ENCODE peak calls at places on chromosomes 11 and 22, in ten cellular contexts. One of them, this sample, is unnamed.

GRCh38 chr22:49359061-49359460 is 468.6 kb downstream of the BRD1 start:
- DNase-seq in endothelial cell: no peak
- DNase-seq in activated effector memory CD4-positive, alpha-beta T cell treated with anti-CD3 and anti-CD28 coated beads, Interleukin-2, amount 50 U/mL, for 16 hours: peak; percentile 8
- DNase-seq in GM23338: no peak
- DNase-seq in KG1: no peak
- DNase-seq in AG08396: no peak
- DNase-seq in stimulated activated naive CD8-positive, alpha-beta T cell treated with anti-CD3 and anti-CD28 coated beads, Interleukin-15, Interleukin-2, amounts not matched to agents 100 U/mL and 50 U/mL, for 24 hours: no peak
- DNase-seq in NCI-H2081: no peak
- DNase-seq in HS-5: no peak
- DNase-seq in HCEC 1CT: no peak
- DNase-seq in this sample: no peak

GRCh38 chr11:130829801-130830562 is 86.3 kb downstream of the SNX19 start:
- DNase-seq in stimulated activated naive CD8-positive, alpha-beta T cell treated with anti-CD3 and anti-CD28 coated beads, Interleukin-15, Interleukin-2, amounts not matched to agents 100 U/mL and 50 U/mL, for 24 hours: no peak
- DNase-seq in HCEC 1CT: no peak
- DNase-seq in HS-5: no peak
- DNase-seq in AG08396: no peak
- DNase-seq in activated effector memory CD4-positive, alpha-beta T cell treated with anti-CD3 and anti-CD28 coated beads, Interleukin-2, amount 50 U/mL, for 16 hours: no peak
- DNase-seq in GM23338: no peak
- DNase-seq in KG1: no peak
- DNase-seq in endothelial cell: no peak
- DNase-seq in NCI-H2081: no peak
- DNase-seq in this sample: no peak

GRCh38 chr11:57735655-57736298 is 5.5 kb upstream of the SELENOH start:
- DNase-seq in HS-5: no peak
- DNase-seq in activated effector memory CD4-positive, alpha-beta T cell treated with anti-CD3 and anti-CD28 coated beads, Interleukin-2, amount 50 U/mL, for 16 hours: no peak
- DNase-seq in GM23338: peak; percentile 21
- DNase-seq in endothelial cell: no peak
- DNase-seq in KG1: no peak
- DNase-seq in NCI-H2081: no peak
- DNase-seq in AG08396: no peak
- DNase-seq in stimulated activated naive CD8-positive, alpha-beta T cell treated with anti-CD3 and anti-CD28 coated beads, Interleukin-15, Interleukin-2, amounts not matched to agents 100 U/mL and 50 U/mL, for 24 hours: no peak
- DNase-seq in HCEC 1CT: no peak
- DNase-seq in this sample: no peak

GRCh38 chr11:84655729-84656128 is 971.4 kb downstream of the DLG2 start:
- DNase-seq in KG1: no peak
- DNase-seq in AG08396: no peak
- DNase-seq in GM23338: peak; percentile 32
- DNase-seq in NCI-H2081: no peak
- DNase-seq in stimulated activated naive CD8-positive, alpha-beta T cell treated with anti-CD3 and anti-CD28 coated beads, Interleukin-15, Interleukin-2, amounts not matched to agents 100 U/mL and 50 U/mL, for 24 hours: no peak
- DNase-seq in HCEC 1CT: no peak
- DNase-seq in HS-5: no peak
- DNase-seq in activated effector memory CD4-positive, alpha-beta T cell treated with anti-CD3 and anti-CD28 coated beads, Interleukin-2, amount 50 U/mL, for 16 hours: no peak
- DNase-seq in endothelial cell: no peak
- DNase-seq in this sample: no peak

GRCh38 chr11:130580372-130580771 is 131.9 kb downstream of the ADAMTS15 start:
- DNase-seq in HCEC 1CT: no peak
- DNase-seq in HS-5: peak; percentile 56
- DNase-seq in AG08396: peak; percentile 33
- DNase-seq in KG1: no peak
- DNase-seq in stimulated activated naive CD8-positive, alpha-beta T cell treated with anti-CD3 and anti-CD28 coated beads, Interleukin-15, Interleukin-2, amounts not matched to agents 100 U/mL and 50 U/mL, for 24 hours: no peak
- DNase-seq in NCI-H2081: peak; percentile 56
- DNase-seq in activated effector memory CD4-positive, alpha-beta T cell treated with anti-CD3 and anti-CD28 coated beads, Interleukin-2, amount 50 U/mL, for 16 hours: no peak
- DNase-seq in GM23338: peak; percentile 49
- DNase-seq in endothelial cell: no peak
- DNase-seq in this sample: peak; percentile 87

GRCh38 chr11:69424748-69425147 is 56.7 kb upstream of the LINC01488 start:
- DNase-seq in HCEC 1CT: no peak
- DNase-seq in NCI-H2081: no peak
- DNase-seq in endothelial cell: no peak
- DNase-seq in stimulated activated naive CD8-positive, alpha-beta T cell treated with anti-CD3 and anti-CD28 coated beads, Interleukin-15, Interleukin-2, amounts not matched to agents 100 U/mL and 50 U/mL, for 24 hours: no peak
- DNase-seq in HS-5: no peak
- DNase-seq in GM23338: no peak
- DNase-seq in AG08396: no peak
- DNase-seq in activated effector memory CD4-positive, alpha-beta T cell treated with anti-CD3 and anti-CD28 coated beads, Interleukin-2, amount 50 U/mL, for 16 hours: no peak
- DNase-seq in KG1: no peak
- DNase-seq in this sample: no peak

GRCh38 chr22:42365337-42365865 is 66.8 kb downstream of the NFAM1 start:
- DNase-seq in NCI-H2081: peak; percentile 78
- DNase-seq in stimulated activated naive CD8-positive, alpha-beta T cell treated with anti-CD3 and anti-CD28 coated beads, Interleukin-15, Interleukin-2, amounts not matched to agents 100 U/mL and 50 U/mL, for 24 hours: no peak
- DNase-seq in endothelial cell: no peak
- DNase-seq in HCEC 1CT: no peak
- DNase-seq in GM23338: peak; percentile 62
- DNase-seq in KG1: no peak
- DNase-seq in AG08396: no peak
- DNase-seq in HS-5: no peak
- DNase-seq in activated effector memory CD4-positive, alpha-beta T cell treated with anti-CD3 and anti-CD28 coated beads, Interleukin-2, amount 50 U/mL, for 16 hours: no peak
- DNase-seq in this sample: peak; percentile 45

GRCh38 chr11:34650528-34650927 is 29.6 kb downstream of the EHF start:
- DNase-seq in AG08396: no peak
- DNase-seq in endothelial cell: no peak
- DNase-seq in activated effector memory CD4-positive, alpha-beta T cell treated with anti-CD3 and anti-CD28 coated beads, Interleukin-2, amount 50 U/mL, for 16 hours: peak; percentile 89
- DNase-seq in HS-5: no peak
- DNase-seq in HCEC 1CT: no peak
- DNase-seq in GM23338: no peak
- DNase-seq in stimulated activated naive CD8-positive, alpha-beta T cell treated with anti-CD3 and anti-CD28 coated beads, Interleukin-15, Interleukin-2, amounts not matched to agents 100 U/mL and 50 U/mL, for 24 hours: peak; percentile 80
- DNase-seq in NCI-H2081: no peak
- DNase-seq in KG1: peak; percentile 81
- DNase-seq in this sample: no peak

GRCh38 chr11:35622070-35622469 is 3.8 kb downstream of the FJX1 start:
- DNase-seq in endothelial cell: no peak
- DNase-seq in HCEC 1CT: peak; percentile 76
- DNase-seq in HS-5: peak; percentile 82
- DNase-seq in stimulated activated naive CD8-positive, alpha-beta T cell treated with anti-CD3 and anti-CD28 coated beads, Interleukin-15, Interleukin-2, amounts not matched to agents 100 U/mL and 50 U/mL, for 24 hours: no peak
- DNase-seq in AG08396: peak; percentile 62
- DNase-seq in KG1: no peak
- DNase-seq in activated effector memory CD4-positive, alpha-beta T cell treated with anti-CD3 and anti-CD28 coated beads, Interleukin-2, amount 50 U/mL, for 16 hours: no peak
- DNase-seq in GM23338: peak; percentile 70
- DNase-seq in NCI-H2081: no peak
- DNase-seq in this sample: no peak

GRCh38 chr22:23279781-23280180 is 99.5 kb downstream of the BCR start:
- DNase-seq in GM23338: no peak
- DNase-seq in activated effector memory CD4-positive, alpha-beta T cell treated with anti-CD3 and anti-CD28 coated beads, Interleukin-2, amount 50 U/mL, for 16 hours: no peak
- DNase-seq in NCI-H2081: no peak
- DNase-seq in stimulated activated naive CD8-positive, alpha-beta T cell treated with anti-CD3 and anti-CD28 coated beads, Interleukin-15, Interleukin-2, amounts not matched to agents 100 U/mL and 50 U/mL, for 24 hours: no peak
- DNase-seq in HCEC 1CT: no peak
- DNase-seq in KG1: no peak
- DNase-seq in HS-5: no peak
- DNase-seq in AG08396: no peak
- DNase-seq in endothelial cell: no peak
- DNase-seq in this sample: no peak

GRCh38 chr11:83069441-83070043 is 2.2 kb downstream of the RAB30 start:
- DNase-seq in stimulated activated naive CD8-positive, alpha-beta T cell treated with anti-CD3 and anti-CD28 coated beads, Interleukin-15, Interleukin-2, amounts not matched to agents 100 U/mL and 50 U/mL, for 24 hours: no peak
- DNase-seq in activated effector memory CD4-positive, alpha-beta T cell treated with anti-CD3 and anti-CD28 coated beads, Interleukin-2, amount 50 U/mL, for 16 hours: no peak
- DNase-seq in GM23338: no peak
- DNase-seq in endothelial cell: no peak
- DNase-seq in NCI-H2081: no peak
- DNase-seq in AG08396: no peak
- DNase-seq in KG1: no peak
- DNase-seq in HCEC 1CT: no peak
- DNase-seq in HS-5: no peak
- DNase-seq in this sample: no peak

GRCh38 chr22:41557401-41558240 is 3.2 kb upstream of the CSDC2 start:
- DNase-seq in NCI-H2081: no peak
- DNase-seq in activated effector memory CD4-positive, alpha-beta T cell treated with anti-CD3 and anti-CD28 coated beads, Interleukin-2, amount 50 U/mL, for 16 hours: no peak
- DNase-seq in GM23338: peak; percentile 57
- DNase-seq in HS-5: no peak
- DNase-seq in AG08396: peak; percentile 91
- DNase-seq in stimulated activated naive CD8-positive, alpha-beta T cell treated with anti-CD3 and anti-CD28 coated beads, Interleukin-15, Interleukin-2, amounts not matched to agents 100 U/mL and 50 U/mL, for 24 hours: peak; percentile 12
- DNase-seq in endothelial cell: no peak
- DNase-seq in KG1: no peak
- DNase-seq in HCEC 1CT: peak; percentile 85
- DNase-seq in this sample: peak; percentile 7

GRCh38 chr11:64537876-64538275 is 53.1 kb upstream of the SLC22A12 start:
- DNase-seq in NCI-H2081: no peak
- DNase-seq in KG1: no peak
- DNase-seq in GM23338: no peak
- DNase-seq in stimulated activated naive CD8-positive, alpha-beta T cell treated with anti-CD3 and anti-CD28 coated beads, Interleukin-15, Interleukin-2, amounts not matched to agents 100 U/mL and 50 U/mL, for 24 hours: no peak
- DNase-seq in activated effector memory CD4-positive, alpha-beta T cell treated with anti-CD3 and anti-CD28 coated beads, Interleukin-2, amount 50 U/mL, for 16 hours: no peak
- DNase-seq in endothelial cell: no peak
- DNase-seq in HS-5: no peak
- DNase-seq in AG08396: no peak
- DNase-seq in HCEC 1CT: no peak
- DNase-seq in this sample: no peak

GRCh38 chr11:77524539-77524938 is 50.6 kb upstream of the PAK1 start:
- DNase-seq in GM23338: no peak
- DNase-seq in KG1: no peak
- DNase-seq in HS-5: no peak
- DNase-seq in HCEC 1CT: no peak
- DNase-seq in NCI-H2081: no peak
- DNase-seq in AG08396: no peak
- DNase-seq in endothelial cell: no peak
- DNase-seq in stimulated activated naive CD8-positive, alpha-beta T cell treated with anti-CD3 and anti-CD28 coated beads, Interleukin-15, Interleukin-2, amounts not matched to agents 100 U/mL and 50 U/mL, for 24 hours: no peak
- DNase-seq in activated effector memory CD4-positive, alpha-beta T cell treated with anti-CD3 and anti-CD28 coated beads, Interleukin-2, amount 50 U/mL, for 16 hours: no peak
- DNase-seq in this sample: no peak

GRCh38 chr11:65651589-65652510 is 10.9 kb downstream of the RELA start:
- DNase-seq in AG08396: peak; percentile 75
- DNase-seq in HS-5: no peak
- DNase-seq in KG1: no peak
- DNase-seq in HCEC 1CT: no peak
- DNase-seq in GM23338: peak; percentile 29
- DNase-seq in activated effector memory CD4-positive, alpha-beta T cell treated with anti-CD3 and anti-CD28 coated beads, Interleukin-2, amount 50 U/mL, for 16 hours: peak; percentile 64
- DNase-seq in NCI-H2081: no peak
- DNase-seq in stimulated activated naive CD8-positive, alpha-beta T cell treated with anti-CD3 and anti-CD28 coated beads, Interleukin-15, Interleukin-2, amounts not matched to agents 100 U/mL and 50 U/mL, for 24 hours: no peak
- DNase-seq in endothelial cell: no peak
- DNase-seq in this sample: no peak

GRCh38 chr11:8097062-8097814 is 16.2 kb downstream of the TUB start:
- DNase-seq in endothelial cell: no peak
- DNase-seq in NCI-H2081: no peak
- DNase-seq in activated effector memory CD4-positive, alpha-beta T cell treated with anti-CD3 and anti-CD28 coated beads, Interleukin-2, amount 50 U/mL, for 16 hours: peak; percentile 54
- DNase-seq in GM23338: no peak
- DNase-seq in KG1: no peak
- DNase-seq in stimulated activated naive CD8-positive, alpha-beta T cell treated with anti-CD3 and anti-CD28 coated beads, Interleukin-15, Interleukin-2, amounts not matched to agents 100 U/mL and 50 U/mL, for 24 hours: no peak
- DNase-seq in HCEC 1CT: no peak
- DNase-seq in HS-5: no peak
- DNase-seq in AG08396: no peak
- DNase-seq in this sample: no peak

GRCh38 chr11:17986007-17986710 is 26.7 kb downstream of the SERGEF start:
- DNase-seq in KG1: no peak
- DNase-seq in endothelial cell: no peak
- DNase-seq in NCI-H2081: no peak
- DNase-seq in HS-5: peak; percentile 52
- DNase-seq in HCEC 1CT: peak; percentile 84
- DNase-seq in activated effector memory CD4-positive, alpha-beta T cell treated with anti-CD3 and anti-CD28 coated beads, Interleukin-2, amount 50 U/mL, for 16 hours: no peak
- DNase-seq in stimulated activated naive CD8-positive, alpha-beta T cell treated with anti-CD3 and anti-CD28 coated beads, Interleukin-15, Interleukin-2, amounts not matched to agents 100 U/mL and 50 U/mL, for 24 hours: no peak
- DNase-seq in GM23338: no peak
- DNase-seq in AG08396: peak; percentile 79
- DNase-seq in this sample: no peak

GRCh38 chr22:43795320-43795719 is 16.8 kb downstream of the EFCAB6 start:
- DNase-seq in endothelial cell: no peak
- DNase-seq in KG1: no peak
- DNase-seq in GM23338: no peak
- DNase-seq in AG08396: no peak
- DNase-seq in HS-5: no peak
- DNase-seq in HCEC 1CT: no peak
- DNase-seq in NCI-H2081: no peak
- DNase-seq in stimulated activated naive CD8-positive, alpha-beta T cell treated with anti-CD3 and anti-CD28 coated beads, Interleukin-15, Interleukin-2, amounts not matched to agents 100 U/mL and 50 U/mL, for 24 hours: no peak
- DNase-seq in activated effector memory CD4-positive, alpha-beta T cell treated with anti-CD3 and anti-CD28 coated beads, Interleukin-2, amount 50 U/mL, for 16 hours: no peak
- DNase-seq in this sample: no peak

This sample was measured in DMS153.